ENCODE peak calls at places on chromosome 18, in six cellular contexts. I is retina; A is osteocyte; Q is SHP77; U is stimulated activated CD4-positive, alpha-beta T cell treated with anti-CD3 and anti-CD28 coated beads, Interleukin-2, amount 100 ng/mL, for 48 hours; W is NCI-H1105 treated with DMSO at 0.1 percent for 48 hours. N is an unnamed sample.
A peak's percentile ranks its signal among the peaks of the same experiment; 100 is the strongest.

GRCh38 chr18:49072524-49072934 is 121.8 kb upstream of the SMAD7 start:
- DNase-seq in I (no peak), Q (no peak), A (no peak), U (no peak), W (no peak), N (no peak)

GRCh38 chr18:75581336-75582121 is 154.0 kb upstream of the SMIM21 start:
- DNase-seq in U (no peak), W (no peak), A (no peak), I (no peak), Q (no peak), N (no peak)

GRCh38 chr18:9095297-9096012 is 7.0 kb upstream of the NDUFV2 start:
- DNase-seq in Q (no peak), W (no peak), U (peak; percentile 38), A (no peak), I (peak; percentile 29), N (no peak)

GRCh38 chr18:57959278-57959677 is 84.7 kb upstream of the NEDD4L start:
- DNase-seq in Q (peak; percentile 61), I (peak; percentile 43), W (peak; percentile 35), A (no peak), U (no peak), N (no peak)

GRCh38 chr18:40404284-40404683 is 1550.8 kb upstream of the PIK3C3 start:
- DNase-seq in W (no peak), Q (no peak), U (no peak), A (no peak), I (no peak), N (no peak)

GRCh38 chr18:12491611-12492435 is 84.1 kb downstream of the PRELID3A start:
- DNase-seq in Q (no peak), I (no peak), A (no peak), W (no peak), U (no peak), N (no peak)

GRCh38 chr18:55385770-55386169 is 202.2 kb downstream of the TCF4 start:
- DNase-seq in U (no peak), Q (no peak), W (no peak), I (no peak), A (no peak), N (no peak)

GRCh38 chr18:23662309-23663263 is at the start of gene ANKRD29:
- DNase-seq in Q (no peak), W (peak; percentile 32), A (no peak), I (peak; percentile 58), U (peak; percentile 32), N (no peak)

GRCh38 chr18:77089796-77090285 is 42.7 kb downstream of the MBP start:
- DNase-seq in I (no peak), W (no peak), A (no peak), U (no peak), Q (no peak), N (no peak)

GRCh38 chr18:68233043-68233442 is 481.9 kb downstream of the TMX3 start:
- DNase-seq in W (peak; percentile 95), U (no peak), A (no peak), Q (no peak), I (no peak), N (no peak)

GRCh38 chr18:8751692-8752091 is 46.3 kb downstream of the MTCL1 start:
- DNase-seq in I (no peak), Q (no peak), A (no peak), W (no peak), U (no peak), N (no peak)

GRCh38 chr18:32902566-32903330 is 129.9 kb upstream of the KLHL14 start:
- DNase-seq in W (no peak), Q (no peak), I (no peak), U (no peak), A (no peak), N (no peak)

GRCh38 chr18:31101148-31102019 is 837 bp downstream of the DSC2 start:
- DNase-seq in I (peak; percentile 81), A (no peak), Q (peak; percentile 12), W (peak; percentile 58), U (no peak), N (no peak)